ENCODE peak calls at places on chromosomes 12 and 14, in nine cellular contexts. G is omental fat pad, N is heart right ventricle, J is fibroblast of the aortic adventitia, I is left lung, D is foreskin fibroblast, C is astrocyte of the spinal cord, S is upper lobe of left lung, L is brain microvascular endothelial cell. K is an unnamed sample.

GRCh38 chr12:112172556-112173324 is 47.4 kb downstream of the TRAFD1 start:
- DNase-seq in S (no peak), J (no peak), N (no peak), L (no peak), I (no peak), D (no peak), G (no peak), C (no peak), K (no peak)

GRCh38 chr14:75101491-75101890 is 25.4 kb downstream of the NEK9 start:
- DNase-seq in C (no peak), L (no peak), J (no peak), N (no peak), S (no peak), I (no peak), D (no peak), G (no peak), K (no peak)

GRCh38 chr12:94172973-94173372 is 24.6 kb downstream of the PLXNC1 start:
- DNase-seq in S (no peak), J (peak; percentile 87), D (peak; percentile 96), I (no peak), L (peak; percentile 98), G (no peak), N (no peak), C (peak; percentile 92), K (no peak)

GRCh38 chr12:67714648-67715047 is 66.1 kb downstream of the DYRK2 start:
- DNase-seq in S (no peak), D (no peak), L (no peak), I (no peak), C (no peak), N (no peak), G (no peak), J (no peak), K (no peak)

GRCh38 chr12:113073586-113073985 is 17.1 kb downstream of the DTX1 start:
- DNase-seq in S (no peak), J (no peak), G (no peak), N (no peak), D (no peak), I (no peak), C (no peak), L (no peak), K (no peak)

GRCh38 chr12:9328065-9328464 is 119.9 kb upstream of the PZP start:
- DNase-seq in I (no peak), C (no peak), D (no peak), J (no peak), G (no peak), S (no peak), L (no peak), N (no peak), K (no peak)

GRCh38 chr14:34488528-34488927 is 26.5 kb upstream of the SPTSSA start:
- DNase-seq in N (no peak), C (no peak), D (no peak), I (no peak), J (no peak), L (no peak), S (no peak), G (no peak), K (no peak)

GRCh38 chr12:6292606-6293005 is 17.9 kb upstream of the PLEKHG6 start:
- DNase-seq in I (no peak), N (no peak), G (no peak), J (peak; percentile 77), L (no peak), S (no peak), D (peak; percentile 72), C (no peak), K (no peak)

GRCh38 chr12:28024231-28024995 is 51.9 kb upstream of the PTHLH start:
- DNase-seq in G (no peak), S (no peak), I (no peak), C (peak; percentile 86), L (peak; percentile 88), N (no peak), D (peak; percentile 54), J (peak; percentile 49), K (no peak)

GRCh38 chr14:104891664-104892500 is 26.8 kb downstream of the CEP170B start:
- DNase-seq in L (no peak), J (no peak), D (no peak), S (peak; percentile 74), C (no peak), G (no peak), I (peak; percentile 75), N (peak; percentile 3), K (peak; percentile 24)

GRCh38 chr12:21848192-21848591 is 73.7 kb upstream of the KCNJ8 start:
- DNase-seq in I (no peak), J (no peak), L (no peak), N (no peak), D (no peak), C (no peak), S (no peak), G (no peak), K (no peak)

GRCh38 chr14:105023791-105024480 is 3.1 kb upstream of the CDCA4 start:
- DNase-seq in C (peak; percentile 79), G (no peak), D (peak; percentile 73), J (peak; percentile 47), S (no peak), N (no peak), I (no peak), L (peak; percentile 26), K (no peak)

DNA sequence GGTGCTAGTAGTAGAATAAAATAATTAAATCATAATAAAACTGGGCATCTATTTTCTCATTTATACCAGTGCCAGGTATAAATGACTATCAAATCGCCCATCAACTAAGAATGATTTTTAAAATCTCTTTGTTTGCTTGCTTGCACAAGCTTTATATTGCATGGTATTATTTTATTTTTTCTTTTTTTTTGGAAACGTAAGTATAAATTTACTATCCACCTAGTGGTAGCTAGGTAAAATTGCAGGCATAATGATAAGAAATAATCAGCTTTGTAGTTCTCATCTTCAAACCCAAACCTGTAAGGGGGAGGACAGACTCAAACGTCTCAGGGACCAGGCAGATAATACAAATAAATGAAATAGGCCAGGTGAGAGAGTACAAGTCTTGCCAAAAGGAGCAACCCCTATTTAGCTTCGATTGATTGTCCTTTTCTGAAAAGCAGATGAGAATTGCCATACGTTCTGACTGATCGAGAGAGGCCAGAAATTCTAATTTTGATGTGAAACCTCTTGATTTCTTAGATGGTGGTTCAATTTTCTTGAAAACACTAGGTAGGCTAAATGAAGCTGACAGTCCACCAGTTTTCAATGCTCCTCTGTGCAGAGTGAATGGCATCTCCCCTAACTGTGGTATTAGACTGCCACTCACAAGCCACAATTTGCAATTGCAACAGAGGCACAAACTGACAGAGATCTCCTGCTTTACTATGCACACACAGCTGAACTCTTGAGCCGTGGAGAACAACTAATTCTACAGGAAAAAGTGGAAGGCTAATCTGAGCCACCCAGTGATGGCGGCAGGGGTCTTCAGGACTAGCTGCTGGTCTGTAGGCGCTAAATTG is 189.3 kb downstream of the DACT1 start:
- DNase-seq in S (no peak), J (no peak), G (no peak), L (no peak), I (no peak), D (no peak), C (no peak), N (no peak), K (no peak)
- TF ChIP-seq CTCF in S (no peak), J (peak; percentile 27), G (no peak), L (peak; percentile 23), I (peak; percentile 15), D (no peak), C (peak; percentile 22), N (no peak), K (no peak)

GRCh38 chr14:101290681-101291080 is 270.6 kb upstream of the DIO3 start:
- DNase-seq in D (no peak), N (no peak), S (no peak), I (no peak), L (no peak), J (no peak), C (no peak), G (no peak), K (no peak)
- TF ChIP-seq CTCF in D (no peak), N (no peak), S (no peak), I (no peak), L (no peak), J (no peak), C (no peak), G (no peak), K (no peak)

DNA sequence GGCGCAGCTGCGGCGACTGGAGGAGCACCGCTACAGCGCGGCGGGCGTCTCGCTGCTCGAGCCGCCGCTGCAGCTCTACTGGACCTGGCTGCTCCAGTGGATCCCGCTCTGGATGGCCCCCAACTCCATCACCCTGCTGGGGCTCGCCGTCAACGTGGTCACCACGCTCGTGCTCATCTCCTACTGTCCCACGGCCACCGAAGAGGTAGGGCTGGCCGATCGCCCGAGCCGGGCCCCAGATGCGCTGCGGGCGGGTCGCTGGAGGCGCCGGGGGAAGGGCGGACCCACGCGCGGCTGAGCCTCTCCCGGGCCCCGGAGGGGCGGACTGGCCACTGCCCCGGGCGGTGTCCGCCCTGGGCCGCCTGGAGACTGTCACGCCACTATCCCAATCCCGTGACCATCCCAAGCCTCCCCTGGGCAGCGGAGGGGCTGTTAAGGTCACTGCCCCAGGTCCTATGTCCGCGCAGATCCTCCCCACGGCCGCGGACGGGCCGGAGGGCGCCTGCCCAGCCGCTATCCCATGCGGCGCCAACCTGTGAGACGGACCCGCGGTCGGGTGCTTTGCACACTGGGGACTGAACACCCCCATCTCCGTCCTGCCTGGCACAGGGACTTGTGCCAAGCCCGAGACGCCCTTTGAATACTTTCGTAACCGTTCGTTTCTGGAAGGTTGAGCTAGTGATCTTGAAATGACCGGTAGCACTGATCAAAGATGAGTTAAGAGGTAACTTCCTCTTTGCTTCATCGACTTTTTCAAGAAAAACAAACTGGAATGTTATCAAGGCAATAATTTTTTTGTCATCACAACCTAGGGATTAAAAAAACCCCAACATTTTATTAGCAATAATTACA is 716 bp downstream of the CHPT1 start:
- DNase-seq in I (peak; percentile 89), G (no peak), J (peak; percentile 32), L (peak; percentile 4), N (peak; percentile 34), S (peak; percentile 93), D (peak; percentile 29), C (peak; percentile 26), K (peak; percentile 71)
- TF ChIP-seq CTCF in I (no peak), G (no peak), J (no peak), L (no peak), N (no peak), S (no peak), D (no peak), C (no peak), K (no peak)

DNA sequence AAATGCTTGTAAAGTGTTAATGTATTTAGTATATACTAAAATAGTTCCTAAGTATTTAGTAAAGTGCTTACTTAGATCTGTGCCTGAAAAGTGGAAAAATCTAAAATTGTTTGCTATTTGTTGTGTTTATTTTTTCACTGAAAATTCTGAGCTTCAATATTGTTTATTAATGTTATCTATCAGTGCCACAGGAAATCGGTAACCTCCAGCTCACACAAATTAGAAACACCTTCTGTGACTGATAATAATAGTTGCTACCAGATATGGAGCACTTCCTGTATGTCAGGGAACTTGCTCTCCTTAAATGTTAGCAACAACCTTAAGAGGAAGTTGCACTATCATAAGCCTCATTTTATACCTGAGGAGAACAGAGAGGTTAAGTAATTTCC is 735 bp upstream of the LRP10 start:
- DNase-seq in J (no peak), S (no peak), G (no peak), C (no peak), D (no peak), I (no peak), L (no peak), N (no peak), K (no peak)
- TF ChIP-seq CTCF in J (no peak), S (no peak), G (no peak), C (no peak), D (no peak), I (no peak), L (no peak), N (no peak), K (no peak)

K was measured in heart left ventricle.